ENCODE peak calls at places on chromosomes 7 and 10, in nine cellular contexts. Z is spleen, G is SK-N-SH, A is GM23338, U is suprapubic skin, B is GM12878, Q is transverse colon, X is HCT116, O is sigmoid colon. I is an unnamed sample.

GRCh38 chr10:122208616-122209430 is 62.3 kb upstream of the BTBD16 start:
- DNase-seq in B (no peak), O (no peak), A (no peak), U (no peak), Q (no peak), X (no peak), G (no peak), Z (no peak), I (no peak)

GRCh38 chr10:35462491-35462934 is 126.2 kb downstream of the CCNY start:
- DNase-seq in B (no peak), X (no peak), G (no peak), U (no peak), A (no peak), O (no peak), Q (no peak), Z (no peak), I (no peak)

GRCh38 chr10:101495324-101495925 is 92.6 kb downstream of the POLL start:
- DNase-seq in O (no peak), B (no peak), A (peak; percentile 61), Q (no peak), Z (no peak), X (peak; percentile 12), U (no peak), G (peak; percentile 43), I (no peak)

GRCh38 chr7:20560325-20561180 is 54.9 kb upstream of the ABCB5 start:
- DNase-seq in Q (no peak), O (no peak), G (no peak), A (peak; percentile 48), X (no peak), Z (no peak), B (no peak), U (no peak), I (no peak)

GRCh38 chr7:33707427-33707826 is 197.9 kb upstream of the BMPER start:
- DNase-seq in Z (no peak), X (no peak), A (no peak), U (no peak), G (no peak), Q (no peak), O (no peak), B (no peak), I (no peak)

GRCh38 chr7:154841731-154842331 is 161.1 kb downstream of the PAXIP1 start:
- DNase-seq in Z (no peak), X (no peak), B (no peak), G (peak; percentile 83), O (no peak), U (no peak), Q (no peak), A (no peak), I (no peak)

GRCh38 chr7:2066251-2066919 is 166.4 kb downstream of the MAD1L1 start:
- DNase-seq in Z (peak; percentile 87), U (no peak), G (peak; percentile 96), O (no peak), Q (no peak), X (no peak), B (no peak), A (no peak), I (no peak)

GRCh38 chr7:65509368-65510186 is 135.9 kb downstream of the ZNF92 start:
- DNase-seq in X (no peak), B (no peak), A (peak; percentile 49), Q (no peak), Z (peak; percentile 69), U (no peak), G (peak; percentile 43), O (peak; percentile 47), I (no peak)

GRCh38 chr7:55171157-55171556 is 152.3 kb downstream of the EGFR start:
- DNase-seq in Q (no peak), G (no peak), B (no peak), U (no peak), O (no peak), A (no peak), Z (no peak), X (no peak), I (no peak)

GRCh38 chr7:129786179-129786514 is 166.6 kb downstream of the UBE2H start:
- DNase-seq in X (no peak), Q (no peak), Z (no peak), O (no peak), U (no peak), B (no peak), A (no peak), G (no peak), I (no peak)

GRCh38 chr7:129785457-129786178 is 167.1 kb downstream of the UBE2H start:
- DNase-seq in B (no peak), X (no peak), Q (no peak), G (no peak), O (no peak), A (no peak), U (no peak), Z (peak; percentile 73), I (no peak)

GRCh38 chr7:129788993-129789392 is 163.8 kb downstream of the UBE2H start:
- DNase-seq in B (no peak), Q (no peak), Z (no peak), U (no peak), G (no peak), O (no peak), X (no peak), A (no peak), I (no peak)

GRCh38 chr7:129784783-129785456 is 167.8 kb downstream of the UBE2H start:
- DNase-seq in Z (peak; percentile 81), X (no peak), Q (peak; percentile 61), G (peak; percentile 75), A (peak; percentile 63), B (peak; percentile 15), U (no peak), O (no peak), I (no peak)

DNA sequence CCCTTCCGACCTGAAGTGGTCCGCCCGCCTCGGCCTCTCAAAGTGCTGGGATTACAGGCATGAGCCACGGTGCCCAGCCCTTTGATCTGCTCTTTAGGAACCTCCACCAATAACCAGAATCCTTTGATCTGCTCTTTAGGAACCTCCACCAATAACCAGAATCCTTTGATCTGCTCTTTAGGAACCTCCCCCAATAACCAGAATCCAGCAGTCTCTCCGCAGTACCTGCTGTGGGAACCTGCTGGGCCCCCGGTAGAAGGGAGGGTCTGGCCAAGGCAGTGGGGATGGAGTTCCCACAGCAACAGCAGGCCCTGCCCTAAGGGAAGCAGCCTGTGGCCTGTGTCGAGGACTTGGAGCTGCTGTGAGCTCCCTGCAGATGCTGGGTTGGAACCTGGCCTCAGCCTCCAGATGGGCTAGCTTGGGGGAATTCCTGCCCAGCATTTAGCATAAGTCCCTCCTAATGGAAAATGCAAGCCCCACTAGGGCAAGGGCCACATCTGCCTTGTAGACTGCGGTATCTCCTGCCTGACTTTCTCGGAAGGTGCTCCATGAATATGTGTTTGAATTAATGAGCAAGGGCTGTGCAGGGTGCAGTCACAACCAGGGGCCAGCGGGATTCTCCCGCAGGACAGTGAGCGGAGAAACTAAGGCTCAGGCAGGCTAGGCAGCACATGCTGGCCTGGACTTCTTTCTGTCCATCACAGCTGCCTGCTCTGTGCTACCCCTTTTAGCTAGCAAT is 165.8 kb downstream of the UBE2H start:
- DNase-seq in A (peak; percentile 60), G (no peak), U (no peak), Z (peak; percentile 55), X (no peak), Q (no peak), O (no peak), B (no peak), I (no peak)
- TF ChIP-seq POLR2AphosphoS5 in A (peak; percentile 65), G (no peak), U (no peak), Z (no peak), X (no peak), Q (no peak), O (no peak), B (no peak), I (no peak)

DNA sequence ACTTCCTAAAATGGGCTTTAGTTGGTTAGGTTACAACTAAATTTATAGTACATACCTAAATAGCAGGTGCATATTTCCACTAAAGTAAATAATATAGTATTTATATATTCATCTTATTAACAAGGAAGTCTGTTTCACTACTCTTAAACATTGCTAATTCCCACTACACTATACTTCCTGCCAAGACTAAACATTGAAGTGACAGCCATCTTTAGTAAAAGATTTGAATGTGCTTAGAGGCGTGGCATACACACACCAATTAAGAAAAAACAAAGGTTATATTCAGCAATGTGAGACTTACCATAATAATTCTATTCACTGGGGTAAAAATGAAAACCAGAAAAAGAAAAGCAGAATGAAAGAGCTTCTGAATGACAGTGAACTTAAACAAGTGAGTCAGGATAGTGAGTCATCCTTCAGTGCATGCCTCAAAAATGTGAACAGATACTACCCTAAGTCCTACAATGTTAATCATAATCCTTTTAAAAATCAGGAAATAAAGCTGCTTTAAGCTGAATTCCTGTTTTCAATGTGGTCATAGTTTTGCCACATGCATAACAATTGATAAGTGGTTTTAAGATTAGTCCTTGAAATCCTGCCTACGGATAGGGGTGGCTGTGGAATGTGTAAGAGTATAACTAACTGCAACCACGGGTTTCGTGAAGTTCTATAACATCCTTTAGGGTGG is 59.4 kb downstream of the USP6NL start:
- DNase-seq in Z (no peak), X (peak; percentile 89), U (no peak), O (no peak), B (no peak), Q (no peak), G (no peak), A (no peak), I (no peak)
- TF ChIP-seq POLR2AphosphoS5 in Z (no peak), X (peak; percentile 26), U (no peak), O (peak; percentile 26), B (no peak), Q (peak; percentile 9), G (peak; percentile 48), A (no peak), I (no peak)

DNA sequence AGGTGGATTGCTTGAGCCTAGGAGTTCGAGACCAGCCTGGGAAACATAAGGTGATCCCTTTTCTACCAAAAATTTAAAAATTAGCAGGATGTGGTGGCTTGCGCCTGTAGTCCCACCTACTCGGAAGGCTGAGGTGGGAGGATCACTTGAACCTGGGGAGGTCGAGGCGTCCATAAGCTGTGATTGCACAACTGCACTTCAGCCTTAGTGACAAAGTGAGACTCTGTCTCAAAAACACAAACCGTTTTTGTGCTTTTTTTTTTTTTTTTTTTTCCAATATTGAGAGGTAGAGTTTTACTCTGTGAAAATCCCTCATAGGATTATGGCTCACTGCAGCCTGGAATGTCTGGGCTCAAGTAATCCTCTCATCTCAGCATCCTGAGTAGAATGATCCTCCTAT is 14.1 kb downstream of the CCAR1 start:
- DNase-seq in U (no peak), Z (no peak), A (no peak), B (no peak), G (no peak), X (no peak), O (no peak), Q (no peak), I (peak; percentile 2)
- TF ChIP-seq POLR2AphosphoS5 in U (no peak), Z (no peak), A (no peak), B (no peak), G (no peak), X (no peak), O (no peak), Q (no peak), I (no peak)

GRCh38 chr10:95478935-95479334 is 82.2 kb downstream of the SORBS1 start:
- DNase-seq in X (no peak), Z (no peak), O (no peak), A (no peak), G (no peak), B (no peak), Q (no peak), U (no peak), I (no peak)
- TF ChIP-seq POLR2AphosphoS5 in X (no peak), Z (no peak), O (peak; percentile 44), A (no peak), G (no peak), B (no peak), Q (peak; percentile 51), U (no peak), I (no peak)

GRCh38 chr7:99419323-99420021 is 10.7 kb downstream of the BUD31 start:
- DNase-seq in U (no peak), Z (no peak), G (no peak), A (no peak), O (no peak), Q (no peak), B (no peak), X (no peak), I (no peak)
- TF ChIP-seq POLR2AphosphoS5 in U (no peak), Z (peak; percentile 34), G (no peak), A (no peak), O (no peak), Q (no peak), B (no peak), X (no peak), I (no peak)